ENCODE peak calls at places on chromosomes 5 and 9, in five cellular contexts. P, O, R, M and D are unnamed samples. For H3K4me1, the result is how much of the 10 kb centered on the place peaks cover.

GRCh38 chr5:134647750-134648424 is 698 bp upstream of the SEC24A start:
- DNase-seq in P (peak), O (no peak), R (no peak), M (no peak), D (no peak)

GRCh38 chr5:132459031-132459982 is 31.3 kb downstream of the IRF1 start:
- DNase-seq in P (peak), O (no peak), R (peak), M (no peak), D (no peak)

GRCh38 chr5:173114536-173114935 is 29.8 kb upstream of the BNIP1 start:
- DNase-seq in P (no peak), O (no peak), R (no peak), M (no peak), D (no peak)

GRCh38 chr5:56612759-56613158 is 202.6 kb upstream of the MAP3K1 start:
- DNase-seq in P (no peak), O (no peak), R (no peak), M (no peak), D (no peak)

GRCh38 chr9:72577212-72577753 is 55.9 kb downstream of the TMC1 start:
- DNase-seq in P (no peak), O (no peak), R (no peak), M (peak), D (no peak)

GRCh38 chr5:82820188-82820587 is 257.0 kb downstream of the TMEM167A start:
- DNase-seq in P (no peak), O (no peak), R (no peak), M (no peak), D (no peak)

GRCh38 chr5:17219006-17219422 is 1.6 kb downstream of the BASP1 start:
- DNase-seq in P (no peak), O (no peak), R (no peak), M (peak), D (no peak)

GRCh38 chr5:86143837-86144236 is 473.9 kb upstream of the COX7C start:
- DNase-seq in P (peak), O (no peak), R (no peak), M (no peak), D (no peak)

GRCh38 chr9:83027153-83027867 is 35.6 kb downstream of the RASEF start:
- DNase-seq in P (no peak), O (no peak), R (no peak), M (peak), D (no peak)

GRCh38 chr9:133188006-133188842 is 20.8 kb downstream of the OBP2B start:
- DNase-seq in P (peak), O (no peak), R (peak), M (peak), D (no peak)

GRCh38 chr5:5063533-5063953 is 76.6 kb upstream of the ADAMTS16 start:
- DNase-seq in P (no peak), O (no peak), R (no peak), M (peak), D (no peak)

GRCh38 chr9:129497837-129498450 is 123.0 kb downstream of the C9orf50 start:
- DNase-seq in P (no peak), O (no peak), R (no peak), M (no peak), D (no peak)

GRCh38 chr9:130539473-130540223 is 39.7 kb upstream of the FUBP3 start:
- DNase-seq in P (peak), O (no peak), R (no peak), M (peak), D (no peak)

GRCh38 chr9:16010221-16010620 is 457.4 kb downstream of the CCDC171 start:
- DNase-seq in P (no peak), O (no peak), R (no peak), M (no peak), D (no peak)

GRCh38 chr9:96603305-96604004 is 16.2 kb downstream of the CDC14B start:
- DNase-seq in P (no peak), O (no peak), R (no peak), M (no peak), D (no peak)

GRCh38 chr9:92315456-92315855 is 9.7 kb downstream of the NOL8 start:
- DNase-seq in P (no peak), O (no peak), R (no peak), M (no peak), D (no peak)

GRCh38 chr5:107830750-107831149 is 160.0 kb upstream of the EFNA5 start:
- DNase-seq in P (no peak), O (no peak), R (no peak), M (no peak), D (no peak)

GRCh38 chr5:80255425-80255751 is 460 bp downstream of the SERINC5 start:
- DNase-seq in P (peak), O (no peak), R (peak), M (peak), D (no peak)

GRCh38 chr9:93185261-93186150 is 1.6 kb downstream of the WNK2 start:
- DNase-seq in P (peak), O (no peak), R (no peak), M (no peak), D (no peak)

GRCh38 chr5:170077526-170077925 is 28.2 kb upstream of the FOXI1 start:
- DNase-seq in P (no peak), O (no peak), R (no peak), M (no peak), D (no peak)

GRCh38 chr5:66440202-66440680 is 156.0 kb upstream of the MAST4 start:
- DNase-seq in P (no peak), O (no peak), R (no peak), M (no peak), D (no peak)

GRCh38 chr9:127690735-127691134 is 16.1 kb upstream of the CFAP157 start:
- DNase-seq in P (no peak), O (no peak), R (no peak), M (no peak), D (no peak)

GRCh38 chr9:127693697-127694096 is 13.1 kb upstream of the CFAP157 start:
- DNase-seq in P (no peak), O (no peak), R (no peak), M (no peak), D (no peak)

GRCh38 chr9:127694890-127695735 is 11.7 kb upstream of the CFAP157 start:
- DNase-seq in P (no peak), O (no peak), R (no peak), M (no peak), D (no peak)

GRCh38 chr9:127692071-127692470 is 14.7 kb upstream of the CFAP157 start:
- DNase-seq in P (no peak), O (no peak), R (no peak), M (no peak), D (no peak)

GRCh38 chr9:127693143-127693542 is 13.6 kb upstream of the CFAP157 start:
- DNase-seq in P (no peak), O (no peak), R (no peak), M (no peak), D (no peak)
- H3K4me1 ChIP-seq in P (under half), O (under half), R (under half), M (under half), D (under half)

GRCh38 chr5:139708434-139708849 is 60.3 kb downstream of the CXXC5 start:
- DNase-seq in P (no peak), O (no peak), R (no peak), M (no peak), D (no peak)

GRCh38 chr5:139710370-139711066 is 62.4 kb downstream of the CXXC5 start:
- DNase-seq in P (peak), O (peak), R (peak), M (no peak), D (peak)

GRCh38 chr5:139708877-139709586 is 60.9 kb downstream of the CXXC5 start:
- DNase-seq in P (peak), O (no peak), R (peak), M (peak), D (no peak)

GRCh38 chr5:139711067-139711851 is 63.1 kb downstream of the CXXC5 start:
- DNase-seq in P (peak), O (peak), R (peak), M (peak), D (peak)

GRCh38 chr5:139709587-139710369 is 61.6 kb downstream of the CXXC5 start:
- DNase-seq in P (peak), O (no peak), R (peak), M (no peak), D (peak)
- H3K4me3 ChIP-seq in P (no peak), O (no peak), R (peak), M (no peak), D (peak)

GRCh38 chr9:35771943-35772342 is 17.9 kb upstream of the MSMP start:
- DNase-seq in P (peak), O (no peak), R (no peak), M (peak), D (no peak)
- H3K4me1 ChIP-seq in P (under half), O (under half), R (under half), M (under half), D (under half)

GRCh38 chr9:34025811-34026210 is 22.9 kb downstream of the UBAP2 start:
- DNase-seq in P (no peak), O (no peak), R (no peak), M (no peak), D (no peak)

GRCh38 chr9:34032631-34033030 is 16.1 kb downstream of the UBAP2 start:
- DNase-seq in P (no peak), O (no peak), R (no peak), M (no peak), D (no peak)

GRCh38 chr9:34025062-34025461 is 23.6 kb downstream of the UBAP2 start:
- DNase-seq in P (no peak), O (no peak), R (no peak), M (no peak), D (no peak)

DNA sequence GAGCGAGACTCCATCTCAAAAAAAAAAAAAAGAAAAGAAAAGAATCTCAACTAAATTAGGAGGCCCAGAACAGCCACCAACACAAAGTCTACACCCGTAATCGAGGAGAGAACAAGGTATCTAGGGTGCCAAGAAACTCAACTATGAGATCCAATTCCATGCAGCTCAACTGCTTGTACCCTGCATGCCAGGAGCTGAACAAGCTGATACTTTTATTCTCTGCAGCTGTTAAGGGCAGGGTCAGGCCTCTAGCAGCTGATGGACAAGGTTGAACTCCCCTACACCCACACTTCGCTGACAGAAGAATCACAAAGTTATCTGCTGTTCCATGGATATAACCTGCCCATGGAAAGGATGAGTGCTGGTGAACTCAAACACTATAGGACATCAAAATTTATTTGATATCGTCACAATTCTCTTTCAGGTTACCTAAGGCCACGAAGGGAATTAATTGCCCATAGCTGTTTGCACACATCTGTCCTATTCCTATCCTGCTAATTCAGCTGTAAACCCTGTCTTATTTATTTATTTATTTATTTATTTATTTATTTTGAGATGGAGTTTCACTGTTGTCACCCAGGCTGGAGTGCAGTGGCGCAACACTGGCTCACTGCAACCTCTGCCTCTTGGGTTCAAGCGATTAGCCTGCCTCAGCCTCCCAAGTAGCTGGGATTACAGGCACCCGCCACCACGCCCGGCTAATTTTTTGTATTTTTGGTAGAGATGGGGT is 20.7 kb downstream of the UBAP2 start:
- DNase-seq in P (no peak), O (no peak), R (no peak), M (no peak), D (no peak)
- H3K4me3 ChIP-seq in P (no peak), O (no peak), R (no peak), M (no peak), D (no peak)